ENCODE peak calls at places on chromosomes 13 and 19, in six cellular contexts. P is left ventricle myocardium inferior; O is effector memory CD4-positive, alpha-beta T cell; R is tibial nerve; V is vagina; N is cardiac muscle cell. C is an unnamed sample. For H3K4me1, the result is how much of the 10 kb centered on the place peaks cover.

GRCh38 chr13:32811297-32811800 is 204.9 kb upstream of the KL start:
- DNase-seq in O (no peak), N (no peak), P (no peak), R (no peak), V (no peak), C (no peak)

GRCh38 chr19:38693380-38694223 is 46.2 kb downstream of the ACTN4 start:
- DNase-seq in R (no peak), V (no peak), N (peak), P (no peak), O (no peak), C (peak)

GRCh38 chr19:38478273-38478971 is 44.9 kb downstream of the RYR1 start:
- DNase-seq in R (no peak), P (no peak), V (no peak), N (peak), O (no peak), C (no peak)

GRCh38 chr13:100156786-100157185 is 67.9 kb downstream of the PCCA start:
- DNase-seq in R (no peak), N (peak), P (no peak), V (no peak), O (no peak), C (no peak)

GRCh38 chr19:11420429-11420893 is 1.3 kb upstream of the RGL3 start:
- DNase-seq in V (no peak), P (peak), R (no peak), N (peak), O (no peak), C (no peak)

GRCh38 chr13:39505151-39505550 is 97.8 kb downstream of the LHFPL6 start:
- DNase-seq in N (no peak), P (no peak), R (no peak), V (no peak), O (no peak), C (no peak)

GRCh38 chr13:99144306-99144705 is 56.3 kb upstream of the UBAC2 start:
- DNase-seq in N (no peak), O (no peak), P (no peak), R (no peak), V (no peak), C (no peak)

GRCh38 chr19:55165952-55166529 is 372 bp downstream of the DNAAF3 start:
- DNase-seq in R (no peak), V (no peak), N (peak), O (no peak), P (peak), C (no peak)

GRCh38 chr13:98997738-98998641 is 20.1 kb upstream of the DOCK9 start:
- DNase-seq in O (no peak), R (no peak), V (no peak), P (no peak), N (no peak), C (no peak)

GRCh38 chr13:99200433-99201167 is at the start of gene UBAC2:
- DNase-seq in P (peak), O (peak), R (peak), N (peak), V (peak), C (peak)

GRCh38 chr13:37868691-37869505 is 674 bp downstream of the TRPC4 start:
- DNase-seq in R (no peak), V (no peak), N (peak), P (no peak), O (no peak), C (no peak)

GRCh38 chr13:97194473-97194872 is 27.7 kb upstream of the MBNL2 start:
- DNase-seq in V (no peak), R (no peak), O (no peak), P (no peak), N (peak), C (no peak)

GRCh38 chr19:11090264-11091032 is 1.2 kb downstream of the LDLR start:
- DNase-seq in R (peak), V (peak), P (peak), N (peak), O (peak), C (peak)

GRCh38 chr13:98411617-98412310 is 165.1 kb downstream of the STK24 start:
- DNase-seq in P (peak), N (peak), O (no peak), R (no peak), V (no peak), C (no peak)

GRCh38 chr19:40717880-40718773 is 1.2 kb downstream of the ITPKC start:
- DNase-seq in P (no peak), R (no peak), O (no peak), V (no peak), N (peak), C (no peak)

GRCh38 chr13:31920301-31920818 is 111.2 kb upstream of the FRY start:
- DNase-seq in N (peak), P (no peak), O (no peak), R (no peak), V (no peak), C (no peak)

GRCh38 chr13:100668408-100668807 is 6.2 kb downstream of the TMTC4 start:
- DNase-seq in P (no peak), V (peak), O (no peak), R (no peak), N (peak), C (no peak)

DNA sequence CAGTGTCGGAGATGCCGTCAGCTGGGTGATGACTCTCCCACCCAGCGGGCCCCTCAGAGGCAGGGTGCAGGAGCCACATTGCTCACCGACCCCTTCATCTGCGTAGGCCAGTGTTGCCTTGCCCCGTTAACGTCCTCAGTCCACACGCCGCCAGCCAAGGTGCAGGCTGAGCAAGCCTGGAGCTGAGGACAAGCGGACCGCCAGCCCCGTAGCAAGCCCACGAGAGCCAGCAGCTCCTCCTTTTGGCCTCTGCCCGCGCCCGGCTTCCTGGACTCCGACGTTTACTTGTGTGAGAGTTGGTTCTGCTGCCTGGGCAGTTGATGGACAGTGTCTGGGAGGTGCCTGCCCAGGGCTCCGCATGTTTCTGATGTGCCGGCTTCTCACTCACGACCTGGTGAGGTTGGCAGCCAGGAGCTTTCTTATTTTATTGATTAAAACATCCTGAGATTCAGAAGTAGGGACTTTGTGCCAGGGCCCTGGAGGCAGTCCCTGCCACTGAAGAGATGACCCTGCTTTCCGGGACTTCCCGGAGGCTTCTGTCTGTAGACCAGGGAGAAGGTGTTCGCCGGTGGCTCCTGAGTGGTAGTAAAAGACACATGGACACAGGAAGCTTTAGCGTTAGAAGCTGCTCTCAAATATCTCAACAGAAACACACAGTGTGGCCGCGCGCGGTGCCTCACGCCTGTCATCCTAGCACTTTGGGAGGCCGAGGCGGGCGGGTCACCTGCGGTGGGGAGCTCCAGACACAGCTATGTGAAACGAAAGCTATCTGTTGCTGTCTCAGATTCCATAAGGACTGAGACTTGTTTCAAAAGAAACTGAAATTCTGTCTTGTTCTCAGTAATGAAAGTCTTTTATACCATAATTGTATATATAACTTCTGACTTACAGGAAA is 5.9 kb downstream of the DAZAP1 start:
- DNase-seq in O (no peak), R (no peak), V (no peak), N (no peak), P (no peak), C (no peak)
- H3K4me1 ChIP-seq in O (half or more), R (half or more), V (half or more), N (under half), P (half or more), C (half or more)

GRCh38 chr13:47672245-47672975 is 328.7 kb downstream of the SUCLA2 start:
- DNase-seq in P (no peak), R (no peak), O (no peak), V (no peak), N (peak), C (no peak)
- H3K27ac ChIP-seq in P (peak), R (peak), O (no peak), V (peak), N (no peak), C (peak)

DNA sequence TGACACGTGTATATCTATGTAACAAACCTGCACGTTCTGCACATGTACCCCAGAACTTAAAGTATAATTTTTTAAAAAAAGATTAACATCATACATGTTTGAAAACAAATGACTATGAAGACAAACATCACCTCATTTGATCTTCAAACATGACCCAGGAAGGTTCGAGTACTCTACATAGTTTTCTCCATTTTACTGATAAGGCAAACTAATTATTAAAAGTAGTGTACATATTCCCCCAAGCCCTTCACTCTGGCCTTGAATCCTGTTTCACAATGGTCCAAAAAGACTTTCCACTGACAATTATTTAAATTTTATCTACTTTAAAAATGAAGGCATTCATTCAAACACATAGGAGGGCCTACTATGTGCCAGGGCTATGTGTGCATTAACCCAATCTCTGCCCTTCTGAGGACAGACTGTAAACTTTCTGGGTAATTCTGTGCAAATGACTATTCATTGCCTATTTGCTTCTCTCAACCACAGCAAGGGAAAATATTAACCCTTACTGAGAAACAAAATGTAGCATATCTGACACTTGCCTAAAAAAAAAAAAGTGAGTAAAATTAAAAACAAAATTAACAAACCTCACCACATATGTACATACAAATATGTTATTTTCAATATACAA is 22.1 kb downstream of the ATP7B start:
- DNase-seq in O (no peak), N (no peak), V (no peak), R (no peak), P (no peak), C (no peak)
- H3K4me1 ChIP-seq in O (under half), N (under half), V (under half), R (under half), P (under half), C (under half)

DNA sequence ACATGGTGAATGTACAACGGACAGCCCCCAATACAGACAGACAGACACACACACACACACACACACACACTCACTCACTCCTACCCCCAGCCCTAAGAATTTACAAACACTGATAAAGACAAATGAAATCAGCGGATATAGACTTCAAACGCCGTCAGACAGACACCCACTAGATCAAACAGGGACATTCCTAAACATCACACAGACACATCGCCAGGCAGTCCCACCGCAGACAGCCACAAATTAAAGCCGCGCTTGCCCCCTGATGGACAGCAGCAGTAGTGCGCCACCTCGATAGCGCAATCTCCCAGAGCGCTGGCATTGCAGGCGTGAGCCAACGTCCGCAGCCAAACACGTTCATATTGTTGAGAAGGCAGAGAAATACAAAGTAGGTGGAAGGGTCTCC is 24.7 kb upstream of the ADGRE1 start:
- DNase-seq in P (peak), N (peak), O (peak), R (peak), V (no peak), C (peak)
- H3K27ac ChIP-seq in P (no peak), N (no peak), O (peak), R (no peak), V (no peak), C (no peak)

GRCh38 chr19:14553939-14554243 is 18.0 kb downstream of the NDUFB7 start:
- DNase-seq in P (no peak), R (no peak), V (no peak), O (no peak), N (no peak), C (no peak)

GRCh38 chr19:14554382-14554812 is 17.5 kb downstream of the NDUFB7 start:
- DNase-seq in R (no peak), V (no peak), P (no peak), O (no peak), N (no peak), C (no peak)

GRCh38 chr19:14555918-14556661 is 15.8 kb downstream of the NDUFB7 start:
- DNase-seq in P (no peak), V (no peak), R (no peak), N (peak), O (no peak), C (no peak)

GRCh38 chr19:14550201-14550754 is 20.9 kb downstream of the TECR start:
- DNase-seq in R (no peak), N (peak), P (no peak), O (no peak), V (no peak), C (peak)

DNA sequence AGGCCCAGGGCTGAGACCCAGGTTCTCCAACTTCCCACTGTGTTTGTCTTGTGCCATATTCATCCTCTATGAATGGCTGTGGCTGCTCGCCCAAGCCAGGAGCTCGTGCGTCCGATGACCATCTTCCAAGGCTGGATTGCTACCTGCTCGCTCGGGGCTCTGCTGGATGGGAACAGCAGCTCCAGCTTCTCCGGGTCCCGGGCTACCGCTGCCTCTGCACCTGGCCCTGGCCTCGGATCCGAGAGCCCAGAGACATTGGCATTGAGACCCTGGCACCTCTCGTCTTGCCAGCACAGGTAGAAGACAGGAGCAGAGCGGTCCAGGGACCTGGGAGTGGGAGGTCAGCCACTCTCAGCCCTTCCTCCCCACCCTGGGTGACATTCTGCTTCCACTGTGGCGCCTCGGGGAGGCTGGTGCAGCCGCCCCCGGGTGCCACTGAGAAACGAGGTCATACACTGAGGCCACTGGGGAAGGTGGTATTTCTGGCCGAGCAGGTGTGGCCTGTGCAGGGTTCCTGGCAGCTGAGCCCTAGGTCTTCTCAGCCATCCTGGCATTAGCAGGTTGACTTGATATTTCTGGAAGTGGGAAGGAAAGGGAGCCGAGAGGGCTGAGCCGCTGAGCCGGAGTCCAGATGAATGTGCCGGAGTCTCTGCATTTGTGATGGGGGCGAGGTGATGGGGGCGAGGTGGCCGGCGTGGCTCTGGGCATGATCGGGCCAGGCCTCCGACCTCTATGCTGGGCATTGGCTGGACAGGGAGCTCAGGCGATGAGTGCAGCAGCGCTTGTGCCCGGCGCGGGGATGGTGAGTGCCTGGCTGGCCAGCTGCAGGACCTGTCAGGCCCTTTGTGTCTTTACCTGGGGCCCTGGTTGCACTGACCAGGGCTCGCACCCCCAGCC is 18.6 kb downstream of the NDUFB7 start:
- DNase-seq in V (no peak), N (no peak), R (no peak), P (no peak), O (no peak), C (no peak)
- H3K4me1 ChIP-seq in V (half or more), N (under half), R (under half), P (half or more), O (under half), C (half or more)

GRCh38 chr13:44872751-44873150 is 116.5 kb downstream of the NUFIP1 start:
- DNase-seq in P (no peak), R (no peak), V (no peak), N (peak), O (no peak), C (no peak)

GRCh38 chr13:44874886-44875630 is 114.2 kb downstream of the NUFIP1 start:
- DNase-seq in O (no peak), N (no peak), P (no peak), R (no peak), V (no peak), C (no peak)

GRCh38 chr13:44876782-44877324 is 112.4 kb downstream of the NUFIP1 start:
- DNase-seq in O (no peak), V (no peak), R (no peak), P (no peak), N (no peak), C (no peak)

GRCh38 chr13:44873486-44873885 is 115.8 kb downstream of the NUFIP1 start:
- DNase-seq in O (no peak), V (no peak), N (peak), P (no peak), R (no peak), C (no peak)

DNA sequence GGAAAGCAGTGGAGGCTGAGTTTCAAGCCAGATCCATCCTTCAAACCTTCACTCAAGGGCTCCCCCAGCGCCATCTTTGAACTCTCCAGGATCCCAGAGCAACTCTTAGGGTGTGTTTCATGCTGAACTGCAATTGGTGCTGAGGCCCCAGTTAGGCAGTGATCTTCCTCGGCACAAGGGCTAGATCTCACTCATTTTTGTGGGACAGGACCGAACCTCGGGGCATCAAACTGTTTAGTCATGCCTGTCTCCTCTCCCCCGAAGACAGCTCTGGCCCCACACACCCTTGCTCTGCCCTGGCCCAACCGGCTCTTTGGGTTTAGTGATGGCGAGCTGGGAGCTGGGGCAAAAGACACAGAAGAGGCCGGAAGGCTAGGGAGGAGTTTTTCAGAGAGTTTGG is 115.1 kb downstream of the NUFIP1 start:
- DNase-seq in O (no peak), V (no peak), R (no peak), P (no peak), N (no peak), C (no peak)
- H3K27ac ChIP-seq in O (no peak), V (no peak), R (no peak), P (no peak), N (no peak), C (no peak)

GRCh38 chr19:3978145-3978544 is 7.1 kb downstream of the EEF2 start:
- DNase-seq in R (no peak), V (no peak), O (no peak), P (no peak), N (no peak), C (no peak)

GRCh38 chr19:3976495-3977241 is 5.8 kb upstream of the DAPK3 start:
- DNase-seq in P (no peak), V (no peak), N (peak), R (no peak), O (no peak), C (no peak)

GRCh38 chr19:3977242-3978143 is 6.6 kb upstream of the DAPK3 start:
- DNase-seq in R (no peak), V (no peak), N (no peak), O (no peak), P (no peak), C (no peak)

GRCh38 chr19:3975637-3976087 is 4.8 kb upstream of the DAPK3 start:
- DNase-seq in O (no peak), V (no peak), N (no peak), P (no peak), R (no peak), C (no peak)

DNA sequence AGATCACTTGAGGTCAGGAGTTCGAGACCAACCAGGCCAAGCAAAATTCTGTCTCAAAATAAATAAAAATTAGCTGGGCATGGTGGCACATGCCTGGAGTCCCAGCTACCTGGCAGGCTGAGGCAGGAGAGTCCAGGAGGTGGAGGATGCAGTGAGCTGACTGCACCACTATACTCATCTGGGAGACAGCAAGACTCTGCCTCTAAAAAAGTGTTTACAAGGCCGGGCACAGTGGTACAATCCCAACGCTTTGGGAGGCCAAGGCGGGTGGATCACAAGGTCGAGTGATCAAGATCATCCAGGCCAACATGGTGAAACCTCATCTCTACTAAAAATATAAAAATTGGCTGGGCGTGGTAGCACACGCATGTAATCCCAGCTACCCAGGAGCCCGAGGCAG is 4.2 kb upstream of the DAPK3 start:
- DNase-seq in V (no peak), P (no peak), N (no peak), O (no peak), R (no peak), C (no peak)
- H3K4me1 ChIP-seq in V (under half), P (under half), N (under half), O (under half), R (under half), C (under half)

GRCh38 chr13:50085063-50085462 is 69.8 kb downstream of the KCNRG start:
- DNase-seq in O (no peak), P (no peak), V (no peak), N (peak), R (no peak), C (no peak)
- H3K27ac ChIP-seq in O (no peak), P (peak), V (no peak), N (no peak), R (peak), C (no peak)

C was measured in suprapubic skin.